ENCODE peak calls at places on chromosomes 12 and 14, in eight cellular contexts. J is GM10248, W is mesothelial cell of epicardium, F is mammary epithelial cell, P is AG09319, I is WERI-Rb-1, H is keratinocyte, T is HCT116. B is an unnamed sample.

GRCh38 chr12:6722863-6723262 is 983 bp upstream of the COPS7A start:
- DNase-seq in J (no peak), W (no peak), F (no peak), P (no peak), I (no peak), H (no peak), T (no peak), B (no peak)

GRCh38 chr12:122687091-122687490 is 16.1 kb downstream of the HCAR2 start:
- DNase-seq in J (no peak), W (no peak), F (no peak), P (no peak), I (no peak), H (no peak), T (no peak), B (no peak)

GRCh38 chr12:5163661-5164060 is 120.0 kb downstream of the KCNA5 start:
- DNase-seq in J (no peak), W (no peak), F (peak; percentile 39), P (no peak), I (no peak), H (no peak), T (no peak), B (no peak)

GRCh38 chr12:63070709-63071108 is 80.3 kb downstream of the AVPR1A start:
- DNase-seq in J (no peak), W (no peak), F (no peak), P (no peak), I (peak; percentile 10), H (no peak), T (no peak), B (no peak)

GRCh38 chr12:70543444-70543843 is 93.8 kb downstream of the PTPRB start:
- DNase-seq in J (no peak), W (no peak), F (peak; percentile 89), P (peak; percentile 65), I (peak; percentile 22), H (no peak), T (peak; percentile 61), B (no peak)

GRCh38 chr14:87628129-87628528 is 364.9 kb downstream of the GALC start:
- DNase-seq in J (no peak), W (no peak), F (peak; percentile 52), P (no peak), I (no peak), H (no peak), T (no peak), B (no peak)

GRCh38 chr12:57456145-57456700 is 1.1 kb downstream of the INHBE start:
- DNase-seq in J (peak; percentile 59), W (no peak), F (peak; percentile 32), P (no peak), I (peak; percentile 88), H (no peak), T (no peak), B (no peak)

GRCh38 chr14:26526132-26526531 is 71.7 kb downstream of the NOVA1 start:
- DNase-seq in J (no peak), W (no peak), F (no peak), P (no peak), I (no peak), H (no peak), T (no peak), B (no peak)

GRCh38 chr14:20683896-20684661 is at the start of gene RNASE4:
- DNase-seq in J (peak; percentile 59), W (peak; percentile 43), F (peak; percentile 87), P (no peak), I (no peak), H (peak; percentile 88), T (peak; percentile 78), B (peak; percentile 84)

GRCh38 chr12:4763549-4763948 is 43.3 kb downstream of the GALNT8 start:
- DNase-seq in J (no peak), W (no peak), F (no peak), P (no peak), I (peak; percentile 61), H (no peak), T (peak; percentile 45), B (no peak)

GRCh38 chr14:96136361-96136760 is 68.3 kb upstream of the BDKRB2 start:
- DNase-seq in J (no peak), W (no peak), F (peak; percentile 64), P (peak; percentile 73), I (no peak), H (no peak), T (no peak), B (no peak)

GRCh38 chr14:53515264-53515663 is 362.1 kb upstream of the DDHD1 start:
- DNase-seq in J (no peak), W (no peak), F (no peak), P (no peak), I (no peak), H (no peak), T (no peak), B (no peak)

GRCh38 chr14:74616507-74616906 is 4.5 kb upstream of the LTBP2 start:
- DNase-seq in J (no peak), W (no peak), F (peak; percentile 94), P (no peak), I (peak; percentile 58), H (peak; percentile 60), T (peak; percentile 73), B (no peak)

GRCh38 chr12:27566626-27567025 is 42.6 kb downstream of the PPFIBP1 start:
- DNase-seq in J (no peak), W (no peak), F (no peak), P (no peak), I (no peak), H (no peak), T (no peak), B (no peak)

GRCh38 chr12:49661191-49661590 is 37.8 kb downstream of the PRPF40B start:
- DNase-seq in J (peak; percentile 67), W (no peak), F (no peak), P (no peak), I (no peak), H (no peak), T (no peak), B (no peak)

GRCh38 chr14:74417611-74418010 is 8.4 kb downstream of the SYNDIG1L start:
- DNase-seq in J (no peak), W (no peak), F (no peak), P (no peak), I (peak; percentile 32), H (no peak), T (no peak), B (no peak)

GRCh38 chr14:27006520-27006919 is 408.7 kb upstream of the NOVA1 start:
- DNase-seq in J (no peak), W (no peak), F (no peak), P (no peak), I (no peak), H (no peak), T (no peak), B (no peak)

DNA sequence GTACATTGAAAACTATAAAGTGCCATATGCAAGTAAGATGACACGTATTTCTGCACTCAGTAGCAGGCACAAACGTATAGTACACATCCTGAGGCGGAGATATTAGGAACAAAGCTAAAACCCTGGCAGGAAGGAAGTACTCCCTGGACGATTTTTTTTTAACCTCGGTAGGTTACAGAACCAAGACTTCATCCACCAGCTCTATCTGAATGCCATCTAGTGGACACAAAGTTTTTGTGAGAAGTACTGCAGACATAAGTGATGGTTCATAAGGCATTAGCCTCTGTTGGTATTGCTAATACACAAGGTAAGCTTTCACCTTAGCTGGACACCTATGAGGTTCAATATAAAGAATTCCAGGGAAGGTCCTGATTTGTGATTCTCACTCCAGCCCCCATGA is 83.0 kb upstream of the CCDC196 start:
- DNase-seq in J (peak; percentile 11), W (no peak), F (peak; percentile 50), P (no peak), I (peak; percentile 12), H (peak; percentile 7), T (no peak), B (no peak)
- TF ChIP-seq CTCF in J (peak; percentile 49), W (no peak), F (peak; percentile 72), P (peak; percentile 29), I (peak; percentile 54), H (peak; percentile 36), T (peak; percentile 52), B (no peak)

GRCh38 chr14:85195872-85196477 is 334.0 kb upstream of the FLRT2 start:
- DNase-seq in J (no peak), W (no peak), F (no peak), P (no peak), I (no peak), H (no peak), T (no peak), B (no peak)
- TF ChIP-seq CTCF in J (no peak), W (peak; percentile 31), F (peak; percentile 59), P (peak; percentile 51), I (peak; percentile 50), H (peak; percentile 10), T (peak; percentile 34), B (peak; percentile 37)

GRCh38 chr12:132218519-132218860 is 74.2 kb downstream of the NOC4L start:
- DNase-seq in J (no peak), W (no peak), F (no peak), P (no peak), I (no peak), H (no peak), T (no peak), B (no peak)

GRCh38 chr12:132218915-132219314 is 74.7 kb downstream of the NOC4L start:
- DNase-seq in J (peak; percentile 48), W (no peak), F (no peak), P (no peak), I (peak; percentile 83), H (no peak), T (peak; percentile 52), B (no peak)

GRCh38 chr12:132217800-132218518 is 73.7 kb downstream of the NOC4L start:
- DNase-seq in J (no peak), W (no peak), F (no peak), P (no peak), I (no peak), H (no peak), T (no peak), B (no peak)

GRCh38 chr12:132217371-132217770 is 73.1 kb downstream of the NOC4L start:
- DNase-seq in J (no peak), W (no peak), F (no peak), P (no peak), I (no peak), H (no peak), T (no peak), B (no peak)

DNA sequence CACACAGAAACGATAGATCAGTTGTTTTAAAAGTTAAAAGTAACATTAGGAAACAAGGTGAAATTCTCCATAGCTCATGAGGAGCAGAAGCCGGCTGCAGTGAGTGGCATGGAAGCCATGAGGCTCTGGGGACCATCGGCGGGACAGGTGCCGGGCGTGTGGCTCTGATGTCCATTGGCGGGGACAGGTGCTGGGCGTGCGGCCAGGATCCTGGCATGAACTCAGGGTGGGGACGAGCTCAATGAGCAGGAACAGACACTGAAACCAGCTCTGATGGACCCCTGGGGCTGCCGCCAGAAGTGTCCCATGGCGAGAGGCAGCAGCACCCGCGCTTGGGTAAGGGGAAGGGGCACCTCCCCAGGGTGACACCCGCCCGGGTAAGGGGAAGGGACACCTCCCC is 75.1 kb downstream of the NOC4L start:
- DNase-seq in J (no peak), W (no peak), F (no peak), P (no peak), I (no peak), H (no peak), T (no peak), B (no peak)
- TF ChIP-seq CTCF in J (no peak), W (no peak), F (no peak), P (no peak), I (no peak), H (no peak), T (peak; percentile 3), B (no peak)

DNA sequence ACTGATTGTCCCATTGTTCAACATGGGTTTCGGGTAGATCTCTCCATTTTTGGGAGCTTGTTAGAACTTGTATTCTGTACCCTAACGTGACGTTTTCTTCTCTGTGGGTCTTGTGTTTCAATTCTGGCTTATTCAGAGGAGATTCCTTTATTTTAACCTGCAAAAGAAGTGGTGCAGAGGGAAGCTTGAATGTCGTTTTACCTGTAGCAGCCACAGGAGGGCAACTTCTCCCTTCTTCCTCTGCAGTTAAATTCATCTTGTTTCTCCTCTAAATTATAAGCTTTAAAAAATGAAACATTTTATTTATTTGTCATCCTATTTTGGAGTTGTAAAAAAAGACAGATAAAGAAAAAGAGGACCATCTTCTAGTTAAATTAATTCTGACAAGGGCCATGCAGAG is 13.7 kb upstream of the CLEC4D start:
- DNase-seq in J (no peak), W (no peak), F (no peak), P (no peak), I (no peak), H (no peak), T (no peak), B (no peak)
- TF ChIP-seq CTCF in J (no peak), W (no peak), F (peak; percentile 12), P (no peak), I (peak; percentile 32), H (no peak), T (peak; percentile 23), B (no peak)

B was measured in natural killer cell.